ENCODE peak calls at places on chromosomes 12 and 14, in eight cellular contexts. D, O, U, H, J, I, A and G are unnamed samples.
A peak's percentile ranks its signal among the peaks of the same experiment; 100 is the strongest.

GRCh38 chr14:96125536-96125935 is 79.1 kb upstream of the BDKRB2 start:
- DNase-seq in D (peak; percentile 49), O (no peak), U (no peak), H (peak; percentile 79), J (no peak), I (no peak), A (no peak), G (no peak)

GRCh38 chr14:99627510-99628381 is 17.2 kb upstream of the HHIPL1 start:
- DNase-seq in D (no peak), O (no peak), U (no peak), H (no peak), J (no peak), I (no peak), A (no peak), G (no peak)

GRCh38 chr12:124098101-124098757 is 125.2 kb downstream of the ZNF664 start:
- DNase-seq in D (no peak), O (no peak), U (no peak), H (no peak), J (no peak), I (no peak), A (no peak), G (no peak)

GRCh38 chr14:95290769-95291440 is 28.8 kb downstream of the CLMN start:
- DNase-seq in D (peak; percentile 93), O (no peak), U (peak; percentile 79), H (peak; percentile 38), J (no peak), I (no peak), A (no peak), G (no peak)

GRCh38 chr12:24947541-24948451 is 1.1 kb downstream of the BCAT1 start:
- DNase-seq in D (no peak), O (no peak), U (no peak), H (no peak), J (no peak), I (no peak), A (no peak), G (no peak)

GRCh38 chr14:65413739-65414045 is 1.2 kb downstream of the FUT8 start:
- DNase-seq in D (no peak), O (no peak), U (no peak), H (peak; percentile 64), J (peak; percentile 31), I (no peak), A (no peak), G (no peak)

GRCh38 chr12:120343692-120344091 is 16.1 kb upstream of the PLA2G1B start:
- DNase-seq in D (no peak), O (no peak), U (no peak), H (no peak), J (no peak), I (no peak), A (no peak), G (no peak)

GRCh38 chr14:80491131-80491530 is 279.8 kb upstream of the DIO2 start:
- DNase-seq in D (no peak), O (no peak), U (no peak), H (no peak), J (peak; percentile 11), I (peak; percentile 31), A (no peak), G (no peak)